ENCODE peak calls at places on chromosomes 7 and 10, in six cellular contexts. E is brain microvascular endothelial cell; P is CD8-positive, alpha-beta memory T cell; Q is SK-N-SH; I is astrocyte of the spinal cord; O is breast epithelium. L is an unnamed sample.
A peak's percentile ranks its signal among the peaks of the same experiment; 100 is the strongest.

GRCh38 chr7:918441-919113 is 35.9 kb downstream of the ADAP1 start:
- DNase-seq in E (no peak), P (no peak), Q (no peak), I (no peak), O (no peak), L (no peak)

GRCh38 chr7:133576769-133577168 is 323.9 kb downstream of the EXOC4 start:
- DNase-seq in E (no peak), P (no peak), Q (peak; percentile 43), I (no peak), O (no peak), L (no peak)

GRCh38 chr7:157295338-157295737 is 41.5 kb upstream of the DNAJB6 start:
- DNase-seq in E (no peak), P (no peak), Q (peak; percentile 40), I (no peak), O (no peak), L (no peak)

GRCh38 chr7:36607206-36607515 is 117.1 kb downstream of the AOAH start:
- DNase-seq in E (no peak), P (no peak), Q (no peak), I (no peak), O (no peak), L (no peak)

GRCh38 chr10:97277551-97277950 is 14.9 kb downstream of the ARHGAP19 start:
- DNase-seq in E (no peak), P (no peak), Q (no peak), I (no peak), O (no peak), L (no peak)

GRCh38 chr7:70458195-70458695 is 673.7 kb upstream of the GALNT17 start:
- DNase-seq in E (no peak), P (no peak), Q (no peak), I (peak; percentile 19), O (no peak), L (no peak)

GRCh38 chr7:134320201-134320600 is 3.5 kb upstream of the SLC35B4 start:
- DNase-seq in E (peak; percentile 10), P (no peak), Q (no peak), I (no peak), O (no peak), L (no peak)

GRCh38 chr7:43792471-43792870 is 34.0 kb downstream of the BLVRA start:
- DNase-seq in E (no peak), P (no peak), Q (no peak), I (no peak), O (no peak), L (no peak)

GRCh38 chr7:51025668-51026067 is 243.0 kb upstream of the GRB10 start:
- DNase-seq in E (no peak), P (no peak), Q (no peak), I (no peak), O (no peak), L (no peak)

GRCh38 chr10:129964611-129965417 is 740 bp upstream of the EBF3 start:
- DNase-seq in E (no peak), P (no peak), Q (no peak), I (no peak), O (no peak), L (no peak)

GRCh38 chr10:123583639-123584418 is 82.3 kb upstream of the GPR26 start:
- DNase-seq in E (peak; percentile 64), P (no peak), Q (peak; percentile 79), I (peak; percentile 41), O (peak; percentile 81), L (no peak)

GRCh38 chr10:18822156-18822555 is 162.9 kb downstream of the ARL5B start:
- DNase-seq in E (peak; percentile 1), P (no peak), Q (no peak), I (peak; percentile 17), O (no peak), L (no peak)

GRCh38 chr7:13822678-13823077 is 166.8 kb downstream of the ETV1 start:
- DNase-seq in E (no peak), P (no peak), Q (no peak), I (no peak), O (no peak), L (no peak)

GRCh38 chr7:128886391-128887168 is 23.9 kb downstream of the ATP6V1F start:
- DNase-seq in E (no peak), P (no peak), Q (peak; percentile 56), I (no peak), O (no peak), L (no peak)

GRCh38 chr7:157712666-157713235 is 375.9 kb downstream of the DNAJB6 start:
- DNase-seq in E (no peak), P (no peak), Q (no peak), I (no peak), O (no peak), L (no peak)

GRCh38 chr7:148698397-148699023 is at the start of gene CUL1:
- DNase-seq in E (no peak), P (peak; percentile 83), Q (peak; percentile 93), I (peak; percentile 72), O (peak; percentile 81), L (no peak)

GRCh38 chr7:1176891-1177373 is 16.9 kb upstream of the ZFAND2A start:
- DNase-seq in E (peak; percentile 66), P (peak; percentile 68), Q (peak; percentile 83), I (peak; percentile 44), O (no peak), L (no peak)

GRCh38 chr7:42161723-42162122 is 75.3 kb downstream of the GLI3 start:
- DNase-seq in E (no peak), P (no peak), Q (no peak), I (no peak), O (no peak), L (no peak)

GRCh38 chr10:97065686-97066679 is 119.8 kb downstream of the SLIT1 start:
- DNase-seq in E (no peak), P (no peak), Q (no peak), I (no peak), O (no peak), L (no peak)

GRCh38 chr10:2543142-2543886 is 524.0 kb upstream of the PFKP start:
- DNase-seq in E (no peak), P (no peak), Q (no peak), I (no peak), O (no peak), L (no peak)